ENCODE peak calls at places on chromosome 7, in seven cellular contexts. Q is choroid plexus epithelial cell; N is T1000; Z is activated CD4-positive, alpha-beta T cell treated with anti-CD3 and anti-CD28 coated beads, Interleukin-2, amount 10 ng/mL, durations not matched to agents 7 days and 5 days; X is prostate gland; S is activated gamma-delta T cell; K is substantia nigra. A is an unnamed sample.

GRCh38 chr7:145212050-145212449 is 376.2 kb upstream of the TPK1 start:
- DNase-seq in X (no peak), S (no peak), Z (no peak), N (no peak), K (peak; percentile 61), Q (peak; percentile 47), A (no peak)

GRCh38 chr7:140696679-140697446 is at the start of gene NDUFB2:
- DNase-seq in K (peak; percentile 94), X (peak; percentile 75), N (peak; percentile 75), Q (peak; percentile 81), S (peak; percentile 68), Z (peak; percentile 78), A (peak; percentile 87)

GRCh38 chr7:44232396-44232795 is 31.6 kb downstream of the YKT6 start:
- DNase-seq in N (no peak), Z (no peak), X (no peak), K (no peak), S (no peak), Q (no peak), A (no peak)

GRCh38 chr7:154777023-154777422 is 225.9 kb downstream of the PAXIP1 start:
- DNase-seq in S (no peak), X (no peak), N (no peak), Z (no peak), K (no peak), Q (no peak), A (no peak)

GRCh38 chr7:158695726-158696452 is 8.7 kb downstream of the NCAPG2 start:
- DNase-seq in K (peak; percentile 68), X (peak; percentile 70), S (no peak), Z (peak; percentile 57), N (no peak), Q (peak; percentile 92), A (peak; percentile 43)

GRCh38 chr7:105521027-105521730 is 892 bp downstream of the PUS7 start:
- DNase-seq in K (peak; percentile 58), X (peak; percentile 52), Q (peak; percentile 59), S (no peak), N (no peak), Z (peak; percentile 36), A (peak; percentile 71)

GRCh38 chr7:158956805-158957506 is 100.6 kb downstream of the DYNC2I1 start:
- DNase-seq in K (no peak), Z (no peak), S (no peak), N (no peak), Q (no peak), X (no peak), A (no peak)

GRCh38 chr7:158649279-158649678 is 55.3 kb downstream of the NCAPG2 start:
- DNase-seq in Q (peak; percentile 93), X (no peak), S (no peak), N (peak; percentile 34), K (no peak), Z (no peak), A (peak; percentile 60)

GRCh38 chr7:80603940-80604339 is 34.5 kb upstream of the CD36 start:
- DNase-seq in N (no peak), X (no peak), Q (no peak), S (no peak), K (no peak), Z (no peak), A (no peak)

A was measured in erythroblast.